ENCODE peak calls at places on chromosome 11, in four cellular contexts. One of them, this sample, is unnamed.

GRCh38 chr11:34269031-34269430 is 88.8 kb downstream of the ABTB2 start:
- DNase-seq in body of pancreas: no peak
- DNase-seq in effector memory CD4-positive, alpha-beta T cell: no peak
- DNase-seq in A549: no peak
- DNase-seq in this sample: no peak

GRCh38 chr11:67674442-67674871 is at the start of gene ALDH3B2:
- DNase-seq in body of pancreas: peak; percentile 36
- DNase-seq in effector memory CD4-positive, alpha-beta T cell: no peak
- DNase-seq in A549: no peak
- DNase-seq in this sample: no peak

GRCh38 chr11:44904261-44905080 is 46.2 kb downstream of the TP53I11 start:
- DNase-seq in body of pancreas: no peak
- DNase-seq in effector memory CD4-positive, alpha-beta T cell: no peak
- DNase-seq in A549: no peak
- DNase-seq in this sample: no peak

GRCh38 chr11:74035264-74035663 is 26.4 kb upstream of the UCP3 start:
- DNase-seq in body of pancreas: no peak
- DNase-seq in effector memory CD4-positive, alpha-beta T cell: no peak
- DNase-seq in A549: peak; percentile 30
- DNase-seq in this sample: no peak

GRCh38 chr11:75441804-75442132 is 8.8 kb upstream of the KLHL35 start:
- DNase-seq in body of pancreas: no peak
- DNase-seq in effector memory CD4-positive, alpha-beta T cell: no peak
- DNase-seq in A549: no peak
- DNase-seq in this sample: no peak

GRCh38 chr11:125229006-125229405 is 64.5 kb downstream of the PKNOX2 start:
- DNase-seq in body of pancreas: no peak
- DNase-seq in effector memory CD4-positive, alpha-beta T cell: no peak
- DNase-seq in A549: no peak
- DNase-seq in this sample: no peak

GRCh38 chr11:65501530-65502273 is 2.9 kb downstream of the MALAT1 start:
- DNase-seq in body of pancreas: no peak
- DNase-seq in effector memory CD4-positive, alpha-beta T cell: no peak
- DNase-seq in A549: peak; percentile 67
- DNase-seq in this sample: no peak

GRCh38 chr11:88626216-88626615 is 288.7 kb upstream of the CTSC start:
- DNase-seq in body of pancreas: no peak
- DNase-seq in effector memory CD4-positive, alpha-beta T cell: no peak
- DNase-seq in A549: no peak
- DNase-seq in this sample: no peak

GRCh38 chr11:92978226-92979111 is 9.0 kb downstream of the MTNR1B start:
- DNase-seq in body of pancreas: no peak
- DNase-seq in effector memory CD4-positive, alpha-beta T cell: no peak
- DNase-seq in A549: no peak
- DNase-seq in this sample: no peak

DNA sequence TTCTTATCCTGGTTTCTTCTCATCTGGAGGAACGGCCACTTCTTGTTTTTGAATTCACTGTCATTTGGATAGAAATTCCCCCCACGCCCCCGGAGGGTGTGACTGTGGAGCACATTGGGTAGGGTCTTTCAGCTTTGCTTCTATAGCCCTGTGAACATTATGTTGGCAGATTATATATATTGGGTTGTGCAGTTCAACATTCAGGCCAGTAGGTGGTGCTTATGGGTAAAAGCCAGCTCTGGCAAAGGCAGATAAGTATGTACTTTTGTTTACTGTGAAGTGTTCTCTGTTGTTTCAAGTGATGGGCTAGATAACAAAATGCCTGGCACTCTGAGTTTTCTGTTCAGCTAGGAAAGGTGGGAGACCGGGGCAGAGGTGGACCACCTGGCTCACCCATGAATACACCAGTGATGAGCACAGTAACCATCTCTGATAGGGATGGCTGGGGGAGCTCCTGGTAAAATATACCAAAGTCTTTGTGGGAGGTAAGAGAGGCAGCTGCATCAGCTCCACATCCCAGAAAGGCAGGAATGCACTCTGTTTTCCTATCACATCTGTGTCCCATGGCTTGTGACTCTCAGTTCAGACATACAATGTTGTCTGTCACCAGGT is 1348.2 kb upstream of the RAG2 start:
- DNase-seq in body of pancreas: peak; percentile 48
- DNase-seq in effector memory CD4-positive, alpha-beta T cell: no peak
- DNase-seq in A549: peak; percentile 37
- DNase-seq in this sample: no peak
- H3K9me3 ChIP-seq in body of pancreas: no peaks in the 10 kb centered on the region
- H3K9me3 ChIP-seq in effector memory CD4-positive, alpha-beta T cell: no peaks in the 10 kb centered on the region
- H3K9me3 ChIP-seq in A549: peaks cover 7% of the 10 kb centered on the region
- H3K9me3 ChIP-seq in this sample: no peaks in the 10 kb centered on the region

GRCh38 chr11:350723-351255 is 18.5 kb upstream of the B4GALNT4 start:
- DNase-seq in body of pancreas: no peak
- DNase-seq in effector memory CD4-positive, alpha-beta T cell: no peak
- DNase-seq in A549: no peak
- DNase-seq in this sample: no peak
- H3K4me1 ChIP-seq in body of pancreas: peaks cover 30% of the 10 kb centered on the region
- H3K4me1 ChIP-seq in effector memory CD4-positive, alpha-beta T cell: peaks cover 8% of the 10 kb centered on the region
- H3K4me1 ChIP-seq in A549: peaks cover 21% of the 10 kb centered on the region
- H3K4me1 ChIP-seq in this sample: peaks cover 42% of the 10 kb centered on the region

GRCh38 chr11:2591805-2592204 is 108.0 kb downstream of the KCNQ1OT1 start:
- DNase-seq in body of pancreas: no peak
- DNase-seq in effector memory CD4-positive, alpha-beta T cell: no peak
- DNase-seq in A549: no peak
- DNase-seq in this sample: no peak

GRCh38 chr11:2592559-2593392 is 107.0 kb downstream of the KCNQ1OT1 start:
- DNase-seq in body of pancreas: no peak
- DNase-seq in effector memory CD4-positive, alpha-beta T cell: no peak
- DNase-seq in A549: no peak
- DNase-seq in this sample: peak; percentile 8

GRCh38 chr11:2593393-2593950 is 106.3 kb downstream of the KCNQ1OT1 start:
- DNase-seq in body of pancreas: no peak
- DNase-seq in effector memory CD4-positive, alpha-beta T cell: no peak
- DNase-seq in A549: no peak
- DNase-seq in this sample: peak; percentile 8

GRCh38 chr11:2594267-2594666 is 105.5 kb downstream of the KCNQ1OT1 start:
- DNase-seq in body of pancreas: no peak
- DNase-seq in effector memory CD4-positive, alpha-beta T cell: no peak
- DNase-seq in A549: no peak
- DNase-seq in this sample: no peak

DNA sequence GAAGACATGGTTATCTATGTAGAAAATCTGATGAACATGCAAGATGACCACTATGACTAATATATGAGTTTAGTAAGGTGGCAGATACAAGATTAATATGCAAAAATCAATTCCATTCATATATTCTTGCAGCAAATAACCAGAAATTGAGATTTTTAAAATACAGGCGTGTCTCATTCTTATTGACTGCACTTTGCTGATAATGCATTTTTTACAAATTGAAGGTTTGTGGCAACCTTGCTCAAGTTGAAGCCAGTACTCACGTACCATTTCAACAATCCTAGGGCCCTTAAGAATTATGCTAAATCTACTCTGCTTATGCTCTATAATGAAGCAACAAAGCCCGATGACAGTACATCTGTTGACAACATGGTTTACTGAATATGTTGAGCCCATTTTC is 104.6 kb downstream of the KCNQ1OT1 start:
- DNase-seq in body of pancreas: no peak
- DNase-seq in effector memory CD4-positive, alpha-beta T cell: no peak
- DNase-seq in A549: no peak
- DNase-seq in this sample: no peak
- H3K9me3 ChIP-seq in body of pancreas: no peaks in the 10 kb centered on the region
- H3K9me3 ChIP-seq in effector memory CD4-positive, alpha-beta T cell: no peaks in the 10 kb centered on the region
- H3K9me3 ChIP-seq in A549: peaks cover 18% of the 10 kb centered on the region
- H3K9me3 ChIP-seq in this sample: peaks cover 4% of the 10 kb centered on the region

GRCh38 chr11:118438314-118438931 is 2.1 kb downstream of the KMT2A start:
- DNase-seq in body of pancreas: peak; percentile 22
- DNase-seq in effector memory CD4-positive, alpha-beta T cell: peak; percentile 21
- DNase-seq in A549: peak; percentile 61
- DNase-seq in this sample: peak; percentile 65
- H3K4me1 ChIP-seq in body of pancreas: peaks cover 64% of the 10 kb centered on the region
- H3K4me1 ChIP-seq in effector memory CD4-positive, alpha-beta T cell: peaks cover 43% of the 10 kb centered on the region
- H3K4me1 ChIP-seq in A549: peaks cover 31% of the 10 kb centered on the region
- H3K4me1 ChIP-seq in this sample: peaks cover 53% of the 10 kb centered on the region

DNA sequence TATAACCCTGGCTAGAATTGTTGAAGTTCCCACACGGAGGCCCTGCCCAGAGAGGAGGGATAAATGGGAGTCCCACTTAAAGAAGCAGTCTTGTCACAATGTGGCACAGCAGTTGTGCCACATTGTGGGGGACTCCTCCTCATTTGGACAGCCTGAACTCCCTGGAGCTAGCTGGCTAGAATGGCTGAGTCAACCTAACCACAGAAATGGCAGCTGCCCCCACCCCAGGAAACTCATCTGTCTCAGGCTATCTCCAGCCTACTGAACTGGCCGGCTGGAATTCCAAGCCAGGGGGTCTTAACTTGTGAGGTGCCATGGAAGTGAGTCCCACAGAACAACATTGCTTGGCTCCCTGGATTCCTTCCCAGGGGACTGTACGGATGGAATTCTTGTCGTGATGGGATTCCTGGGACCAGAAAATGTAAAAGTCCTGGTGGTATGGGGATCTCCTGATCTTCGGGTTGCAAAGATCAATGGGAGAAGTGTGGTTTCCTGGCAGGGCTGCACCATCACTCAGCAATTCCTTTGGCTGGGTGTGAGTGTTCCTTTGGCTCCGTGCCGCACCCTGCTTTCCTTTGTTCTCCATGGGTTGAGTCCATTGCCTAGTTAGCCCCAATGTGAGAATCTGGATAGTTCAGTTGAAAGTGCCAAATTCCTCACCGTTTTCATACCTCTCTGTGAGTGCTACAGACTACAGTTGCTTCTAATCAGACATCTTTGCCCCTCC is 791.2 kb upstream of the FAT3 start:
- DNase-seq in body of pancreas: no peak
- DNase-seq in effector memory CD4-positive, alpha-beta T cell: no peak
- DNase-seq in A549: no peak
- DNase-seq in this sample: no peak
- H3K9me3 ChIP-seq in body of pancreas: no peaks in the 10 kb centered on the region
- H3K9me3 ChIP-seq in effector memory CD4-positive, alpha-beta T cell: no peaks in the 10 kb centered on the region
- H3K9me3 ChIP-seq in A549: no peaks in the 10 kb centered on the region
- H3K9me3 ChIP-seq in this sample: no peaks in the 10 kb centered on the region

GRCh38 chr11:3200388-3201111 is 18.1 kb downstream of the MRGPRG start:
- DNase-seq in body of pancreas: peak; percentile 4
- DNase-seq in effector memory CD4-positive, alpha-beta T cell: no peak
- DNase-seq in A549: no peak
- DNase-seq in this sample: no peak
- H3K4me1 ChIP-seq in body of pancreas: peaks cover 9% of the 10 kb centered on the region
- H3K4me1 ChIP-seq in effector memory CD4-positive, alpha-beta T cell: no peaks in the 10 kb centered on the region
- H3K4me1 ChIP-seq in A549: no peaks in the 10 kb centered on the region
- H3K4me1 ChIP-seq in this sample: peaks cover 29% of the 10 kb centered on the region

GRCh38 chr11:114617157-114618124 is 21.9 kb upstream of the NXPE4 start:
- DNase-seq in body of pancreas: no peak
- DNase-seq in effector memory CD4-positive, alpha-beta T cell: no peak
- DNase-seq in A549: no peak
- DNase-seq in this sample: no peak
- H3K9me3 ChIP-seq in body of pancreas: no peaks in the 10 kb centered on the region
- H3K9me3 ChIP-seq in effector memory CD4-positive, alpha-beta T cell: no peaks in the 10 kb centered on the region
- H3K9me3 ChIP-seq in A549: no peaks in the 10 kb centered on the region
- H3K9me3 ChIP-seq in this sample: peaks cover 6% of the 10 kb centered on the region

This sample was measured in CD8-positive, alpha-beta T cell.